ENCODE peak calls at places on chromosomes 1 and 21, in eight cellular contexts. D, Y, I, P, O, J, S and G are unnamed samples.

GRCh38 chr21:26918318-26919065 is 48.4 kb downstream of the ADAMTS5 start:
- DNase-seq in D (no peak), Y (no peak), I (peak; percentile 74), P (no peak), O (no peak), J (no peak), S (peak; percentile 9), G (no peak)

GRCh38 chr1:154956557-154956956 is 658 bp upstream of the PBXIP1 start:
- DNase-seq in D (peak; percentile 56), Y (no peak), I (no peak), P (no peak), O (no peak), J (no peak), S (no peak), G (no peak)

GRCh38 chr1:183097438-183098051 is 74.3 kb downstream of the LAMC1 start:
- DNase-seq in D (no peak), Y (no peak), I (peak; percentile 20), P (peak; percentile 83), O (no peak), J (no peak), S (peak; percentile 61), G (peak; percentile 91)

GRCh38 chr1:164337885-164338284 is 221.1 kb upstream of the PBX1 start:
- DNase-seq in D (no peak), Y (no peak), I (no peak), P (peak; percentile 18), O (no peak), J (no peak), S (no peak), G (peak; percentile 14)

GRCh38 chr1:216032977-216033376 is 390.3 kb downstream of the USH2A start:
- DNase-seq in D (no peak), Y (no peak), I (no peak), P (peak; percentile 46), O (no peak), J (no peak), S (peak; percentile 13), G (no peak)

GRCh38 chr1:95139039-95139438 is 21.9 kb downstream of the TLCD4 start:
- DNase-seq in D (no peak), Y (no peak), I (peak; percentile 56), P (peak; percentile 22), O (no peak), J (no peak), S (no peak), G (no peak)

GRCh38 chr1:173122344-173122880 is 71.7 kb upstream of the TNFSF18 start:
- DNase-seq in D (no peak), Y (no peak), I (no peak), P (peak; percentile 13), O (no peak), J (no peak), S (no peak), G (no peak)

GRCh38 chr1:53949023-53949611 is 3.0 kb downstream of the LRRC42 start:
- DNase-seq in D (no peak), Y (no peak), I (peak; percentile 34), P (peak; percentile 51), O (peak; percentile 42), J (no peak), S (peak; percentile 51), G (peak; percentile 32)

GRCh38 chr21:26001356-26001755 is 169.2 kb downstream of the APP start:
- DNase-seq in D (no peak), Y (no peak), I (no peak), P (no peak), O (no peak), J (no peak), S (no peak), G (no peak)

GRCh38 chr1:77513839-77514763 is 168.4 kb downstream of the ZZZ3 start:
- DNase-seq in D (no peak), Y (no peak), I (no peak), P (peak; percentile 58), O (no peak), J (no peak), S (peak; percentile 85), G (no peak)

GRCh38 chr1:46735708-46736324 is 16.9 kb upstream of the EFCAB14 start:
- DNase-seq in D (no peak), Y (peak; percentile 56), I (peak; percentile 58), P (peak; percentile 65), O (no peak), J (no peak), S (peak; percentile 55), G (peak; percentile 38)

GRCh38 chr1:155725142-155725541 is 36.3 kb downstream of the DAP3 start:
- DNase-seq in D (no peak), Y (no peak), I (no peak), P (no peak), O (no peak), J (no peak), S (no peak), G (no peak)

GRCh38 chr1:43349594-43350306 is 9.0 kb upstream of the CDC20 start:
- DNase-seq in D (peak; percentile 47), Y (no peak), I (peak; percentile 41), P (peak; percentile 79), O (no peak), J (no peak), S (peak; percentile 85), G (peak; percentile 61)

GRCh38 chr1:197481101-197481500 is 213.0 kb downstream of the CRB1 start:
- DNase-seq in D (no peak), Y (no peak), I (no peak), P (no peak), O (peak; percentile 6), J (peak; percentile 11), S (no peak), G (no peak)

GRCh38 chr1:40224040-40224439 is 23.7 kb upstream of the TMCO2 start:
- DNase-seq in D (no peak), Y (no peak), I (no peak), P (no peak), O (no peak), J (no peak), S (no peak), G (no peak)

GRCh38 chr1:112700290-112701226 is 6.4 kb downstream of the RHOC start:
- DNase-seq in D (peak; percentile 94), Y (peak; percentile 77), I (peak; percentile 86), P (peak; percentile 92), O (peak; percentile 85), J (peak; percentile 64), S (peak; percentile 97), G (peak; percentile 83)

GRCh38 chr1:67685558-67686271 is 714 bp downstream of the GADD45A start:
- DNase-seq in D (peak; percentile 71), Y (peak; percentile 36), I (no peak), P (no peak), O (peak; percentile 66), J (peak; percentile 58), S (peak; percentile 45), G (peak; percentile 31)

GRCh38 chr1:10308001-10308400 is 90.9 kb upstream of the PGD start:
- DNase-seq in D (no peak), Y (no peak), I (no peak), P (peak; percentile 27), O (no peak), J (no peak), S (no peak), G (no peak)

GRCh38 chr1:115062542-115063004 is 26.7 kb downstream of the TSPAN2 start:
- DNase-seq in D (peak; percentile 69), Y (peak; percentile 89), I (peak; percentile 79), P (peak; percentile 76), O (peak; percentile 87), J (peak; percentile 92), S (peak; percentile 86), G (peak; percentile 62)

GRCh38 chr1:243890576-243890975 is 40.5 kb upstream of the AKT3 start:
- DNase-seq in D (no peak), Y (no peak), I (peak; percentile 17), P (peak; percentile 55), O (no peak), J (no peak), S (peak; percentile 58), G (no peak)

GRCh38 chr1:94884101-94884875 is 42.6 kb downstream of the CNN3 start:
- DNase-seq in D (no peak), Y (no peak), I (peak; percentile 47), P (peak; percentile 82), O (no peak), J (no peak), S (peak; percentile 77), G (no peak)

GRCh38 chr1:78840447-78841251 is 165.9 kb downstream of the ADGRL4 start:
- DNase-seq in D (no peak), Y (no peak), I (peak; percentile 40), P (peak; percentile 87), O (no peak), J (no peak), S (peak; percentile 89), G (peak; percentile 31)

GRCh38 chr1:56577859-56578663 is 1.3 kb downstream of the PLPP3 start:
- DNase-seq in D (peak; percentile 71), Y (peak; percentile 50), I (peak; percentile 58), P (peak; percentile 30), O (no peak), J (no peak), S (peak; percentile 70), G (peak; percentile 33)

GRCh38 chr1:54253480-54253879 is 53.5 kb downstream of the MRPL37 start:
- DNase-seq in D (no peak), Y (no peak), I (peak; percentile 86), P (peak; percentile 90), O (no peak), J (no peak), S (peak; percentile 96), G (peak; percentile 68)

GRCh38 chr1:80023366-80023765 is 1016.8 kb upstream of the ADGRL4 start:
- DNase-seq in D (no peak), Y (no peak), I (peak; percentile 17), P (no peak), O (no peak), J (no peak), S (no peak), G (no peak)

GRCh38 chr21:41449613-41450012 is 23.6 kb downstream of the MX1 start:
- DNase-seq in D (no peak), Y (no peak), I (no peak), P (no peak), O (no peak), J (no peak), S (no peak), G (no peak)

GRCh38 chr1:117367769-117368059 is 465 bp downstream of the MAN1A2 start:
- DNase-seq in D (no peak), Y (no peak), I (peak; percentile 13), P (no peak), O (no peak), J (no peak), S (no peak), G (no peak)

GRCh38 chr1:230149751-230150584 is 82.9 kb downstream of the GALNT2 start:
- DNase-seq in D (no peak), Y (no peak), I (no peak), P (no peak), O (no peak), J (no peak), S (peak; percentile 28), G (no peak)

GRCh38 chr1:243213045-243213787 is 41.9 kb downstream of the CEP170 start:
- DNase-seq in D (no peak), Y (no peak), I (peak; percentile 5), P (peak; percentile 45), O (no peak), J (no peak), S (peak; percentile 61), G (no peak)

GRCh38 chr1:11610629-11611180 is 43.5 kb downstream of the FBXO2 start:
- DNase-seq in D (no peak), Y (no peak), I (no peak), P (no peak), O (no peak), J (no peak), S (no peak), G (no peak)